ENCODE peak calls at places on chromosomes 3 and 15, in four cellular contexts. H is HCT116, W is BE2C, D is kidney glomerular epithelial cell. F is an unnamed sample.
A peak's percentile ranks its signal among the peaks of the same experiment; 100 is the strongest.

GRCh38 chr15:82113116-82113715 is 67.4 kb upstream of the MEX3B start:
- DNase-seq in H (no peak), W (no peak), D (no peak), F (no peak)

GRCh38 chr3:13480340-13481318 is 523 bp downstream of the HDAC11 start:
- DNase-seq in H (no peak), W (no peak), D (no peak), F (no peak)

GRCh38 chr3:16671690-16672089 is 66.5 kb upstream of the DAZL start:
- DNase-seq in H (no peak), W (no peak), D (no peak), F (no peak)

GRCh38 chr3:23594897-23595670 is 210.7 kb upstream of the UBE2E1 start:
- DNase-seq in H (no peak), W (no peak), D (no peak), F (no peak)

GRCh38 chr15:52295421-52295991 is at the start of gene MYO5C:
- DNase-seq in H (peak; percentile 64), W (peak; percentile 70), D (peak; percentile 31), F (peak; percentile 30)

GRCh38 chr15:84812842-84813241 is 4.3 kb upstream of the ALPK3 start:
- DNase-seq in H (no peak), W (no peak), D (peak; percentile 22), F (no peak)

GRCh38 chr15:67059127-67059553 is 6.3 kb upstream of the SMAD3 start:
- DNase-seq in H (no peak), W (no peak), D (no peak), F (no peak)

GRCh38 chr3:101809178-101810022 is 30.4 kb downstream of the NXPE3 start:
- DNase-seq in H (peak; percentile 28), W (peak; percentile 28), D (peak; percentile 48), F (peak; percentile 15)

GRCh38 chr3:101279765-101280385 is 40.5 kb downstream of the IMPG2 start:
- DNase-seq in H (no peak), W (no peak), D (no peak), F (no peak)

GRCh38 chr3:6504385-6504784 is 356.5 kb upstream of the GRM7 start:
- DNase-seq in H (no peak), W (no peak), D (no peak), F (no peak)

GRCh38 chr15:100767002-100767825 is 112.4 kb upstream of the ALDH1A3 start:
- DNase-seq in H (no peak), W (no peak), D (no peak), F (no peak)

GRCh38 chr3:21142031-21142430 is 609.0 kb downstream of the ZNF385D start:
- DNase-seq in H (no peak), W (no peak), D (no peak), F (no peak)

GRCh38 chr15:39360417-39360816 is 220.5 kb upstream of the THBS1 start:
- DNase-seq in H (no peak), W (no peak), D (peak; percentile 20), F (no peak)

GRCh38 chr3:22729981-22730380 is 473.1 kb upstream of the UBE2E2 start:
- DNase-seq in H (no peak), W (no peak), D (peak; percentile 19), F (no peak)

GRCh38 chr15:63408514-63408913 is 26.9 kb upstream of the CA12 start:
- DNase-seq in H (no peak), W (no peak), D (no peak), F (no peak)

GRCh38 chr3:116314476-116314875 is 130.8 kb downstream of the LSAMP start:
- DNase-seq in H (no peak), W (peak; percentile 14), D (no peak), F (no peak)

GRCh38 chr3:104145164-104145563 is 1221.5 kb upstream of the ALCAM start:
- DNase-seq in H (no peak), W (no peak), D (no peak), F (no peak)

GRCh38 chr3:7927864-7928263 is 573.8 kb upstream of the LMCD1 start:
- DNase-seq in H (no peak), W (no peak), D (no peak), F (no peak)

GRCh38 chr3:136802481-136802996 is 16.4 kb upstream of the SLC35G2 start:
- DNase-seq in H (peak; percentile 58), W (no peak), D (no peak), F (peak; percentile 23)

GRCh38 chr3:158711886-158712285 is 20.4 kb downstream of the RARRES1 start:
- DNase-seq in H (no peak), W (no peak), D (peak; percentile 44), F (no peak)

GRCh38 chr3:71187715-71188114 is 395.8 kb downstream of the FOXP1 start:
- DNase-seq in H (no peak), W (no peak), D (no peak), F (no peak)

GRCh38 chr3:196981657-196982056 is 13.0 kb upstream of the PIGZ start:
- DNase-seq in H (no peak), W (no peak), D (no peak), F (no peak)

GRCh38 chr3:134749802-134750553 is 45.1 kb upstream of the EPHB1 start:
- DNase-seq in H (no peak), W (no peak), D (no peak), F (no peak)

GRCh38 chr3:108453541-108454057 is 56.8 kb downstream of the MYH15 start:
- DNase-seq in H (no peak), W (no peak), D (no peak), F (no peak)

GRCh38 chr3:177928156-177928555 is 608.1 kb upstream of the KCNMB2 start:
- DNase-seq in H (peak; percentile 4), W (no peak), D (no peak), F (peak; percentile 65)

GRCh38 chr3:187848396-187848795 is 103.1 kb upstream of the BCL6 start:
- DNase-seq in H (no peak), W (no peak), D (no peak), F (no peak)

GRCh38 chr3:194871143-194871863 is 185.6 kb downstream of the FAM43A start:
- DNase-seq in H (peak; percentile 60), W (peak; percentile 68), D (peak; percentile 25), F (no peak)

GRCh38 chr15:41970456-41970855 is 1.9 kb downstream of the EHD4 start:
- DNase-seq in H (no peak), W (no peak), D (no peak), F (no peak)

GRCh38 chr3:8942746-8943488 is 20.4 kb downstream of the RAD18 start:
- DNase-seq in H (no peak), W (no peak), D (no peak), F (no peak)

GRCh38 chr3:190621209-190621608 is 107.3 kb downstream of the IL1RAP start:
- DNase-seq in H (no peak), W (no peak), D (no peak), F (no peak)

GRCh38 chr3:136022518-136023263 is 57.2 kb downstream of the PPP2R3A start:
- DNase-seq in H (no peak), W (no peak), D (no peak), F (no peak)

GRCh38 chr15:73740152-73741048 is 12.8 kb downstream of the INSYN1 start:
- DNase-seq in H (no peak), W (no peak), D (no peak), F (no peak)

GRCh38 chr3:31974454-31974853 is 6.6 kb downstream of the OSBPL10 start:
- DNase-seq in H (no peak), W (no peak), D (no peak), F (no peak)

GRCh38 chr3:146854523-146854922 is 249.4 kb upstream of the PLSCR5 start:
- DNase-seq in H (no peak), W (no peak), D (no peak), F (no peak)

F was measured in NCI-H460.